ENCODE peak calls at places on chromosomes 3 and 15, in six cellular contexts. S is breast epithelium, H is esophagus squamous epithelium, N is adrenal gland, U is K562, C is HCT116. T is an unnamed sample.

GRCh38 chr3:81394656-81395055 is 366.8 kb downstream of the GBE1 start:
- DNase-seq in S (no peak), H (no peak), N (no peak), U (no peak), C (no peak), T (no peak)

GRCh38 chr15:40336129-40337122 is 4.3 kb downstream of the CCDC9B start:
- DNase-seq in S (no peak), H (no peak), N (no peak), U (peak), C (no peak), T (no peak)

GRCh38 chr3:165522371-165522770 is 314.9 kb downstream of the BCHE start:
- DNase-seq in S (no peak), H (no peak), N (no peak), U (no peak), C (no peak), T (no peak)

GRCh38 chr3:21345577-21345976 is 405.4 kb downstream of the ZNF385D start:
- DNase-seq in S (no peak), H (no peak), N (no peak), U (no peak), C (no peak), T (no peak)

GRCh38 chr3:45950686-45951600 is 7.7 kb downstream of the CXCR6 start:
- DNase-seq in S (no peak), H (no peak), N (no peak), U (no peak), C (no peak), T (no peak)

GRCh38 chr15:64004582-64004981 is 41.7 kb downstream of the DAPK2 start:
- DNase-seq in S (no peak), H (no peak), N (peak), U (peak), C (peak), T (peak)

GRCh38 chr15:23565395-23566069 is at the start of gene MKRN3:
- DNase-seq in S (no peak), H (no peak), N (no peak), U (peak), C (peak), T (peak)

GRCh38 chr15:51227967-51228783 is 110.2 kb downstream of the CYP19A1 start:
- DNase-seq in S (no peak), H (no peak), N (peak), U (peak), C (peak), T (peak)

GRCh38 chr3:124887177-124887995 is at the start of gene ITGB5:
- DNase-seq in S (peak), H (no peak), N (peak), U (peak), C (peak), T (peak)
- TF ChIP-seq POLR2A in S (peak), H (no peak), N (peak), U (peak), C (peak), T (peak)

DNA sequence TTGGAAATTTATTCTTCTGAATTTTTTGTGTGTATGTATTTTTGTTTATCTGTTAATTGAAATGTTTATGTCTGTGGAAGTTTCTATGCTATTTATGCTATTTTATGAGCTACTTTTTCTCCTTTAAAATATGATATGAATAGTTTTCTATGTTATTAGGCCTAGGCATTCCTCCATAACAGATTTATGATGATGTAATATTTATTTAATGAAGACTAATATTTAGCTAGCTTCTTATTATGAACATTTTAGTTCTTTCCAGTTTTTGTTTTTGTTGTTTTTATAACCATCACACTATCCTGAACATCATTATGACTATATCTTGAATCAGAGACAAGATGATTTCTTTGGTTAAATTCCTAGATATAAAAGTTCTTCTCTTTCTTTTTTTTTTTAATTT is 70.7 kb downstream of the P2RY1 start:
- DNase-seq in S (no peak), H (no peak), N (no peak), U (no peak), C (no peak), T (no peak)
- TF ChIP-seq POLR2A in S (no peak), H (no peak), N (no peak), U (no peak), C (no peak), T (no peak)

DNA sequence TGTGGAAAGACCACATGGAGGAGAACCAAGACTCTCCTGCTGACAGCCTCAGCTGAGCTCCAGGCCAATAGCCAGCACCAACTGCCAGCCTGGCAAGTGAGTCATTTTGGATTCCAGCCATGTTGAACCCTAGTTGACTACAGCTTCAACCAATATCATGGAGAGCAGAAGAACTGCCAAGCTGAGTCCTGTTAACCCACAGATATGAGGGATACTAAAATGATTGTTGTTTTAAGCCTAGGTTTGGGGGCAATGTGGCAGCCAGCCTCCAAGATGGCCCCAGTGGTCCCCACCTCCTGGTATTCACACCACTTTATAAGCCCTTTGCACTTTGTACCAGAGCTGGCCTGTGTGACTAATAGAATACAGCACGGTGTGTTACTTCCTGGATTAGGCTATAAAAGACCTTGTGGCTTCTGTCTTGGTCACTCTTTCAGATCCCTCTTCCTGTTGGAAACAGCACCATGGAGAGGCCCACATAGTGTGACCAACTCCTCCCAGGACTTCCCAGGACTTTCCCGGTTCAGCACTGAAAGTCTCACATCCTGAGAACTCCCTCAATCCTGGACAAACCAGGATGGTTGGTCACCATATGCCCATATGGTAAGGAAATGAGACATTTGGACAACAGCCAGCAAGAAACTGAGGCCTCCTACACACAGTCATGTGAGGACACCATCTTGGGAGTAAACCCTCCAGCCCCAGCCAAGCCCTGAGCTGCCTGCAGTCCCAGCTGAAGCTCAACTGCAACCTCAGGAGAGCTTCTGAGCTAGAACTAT is 32.4 kb upstream of the CDV3 start:
- DNase-seq in S (no peak), H (no peak), N (peak), U (no peak), C (peak), T (peak)
- TF ChIP-seq POLR2A in S (no peak), H (no peak), N (no peak), U (no peak), C (no peak), T (no peak)

GRCh38 chr3:50542177-50543034 is 25.1 kb downstream of the C3orf18 start:
- DNase-seq in S (peak), H (no peak), N (peak), U (peak), C (peak), T (peak)

GRCh38 chr3:50539887-50540286 is 27.7 kb downstream of the C3orf18 start:
- DNase-seq in S (peak), H (no peak), N (no peak), U (peak), C (no peak), T (no peak)

GRCh38 chr3:50536471-50537180 is 30.9 kb downstream of the C3orf18 start:
- DNase-seq in S (no peak), H (no peak), N (no peak), U (no peak), C (no peak), T (no peak)

GRCh38 chr3:50537421-50538129 is 30.0 kb downstream of the C3orf18 start:
- DNase-seq in S (no peak), H (no peak), N (no peak), U (peak), C (no peak), T (no peak)

DNA sequence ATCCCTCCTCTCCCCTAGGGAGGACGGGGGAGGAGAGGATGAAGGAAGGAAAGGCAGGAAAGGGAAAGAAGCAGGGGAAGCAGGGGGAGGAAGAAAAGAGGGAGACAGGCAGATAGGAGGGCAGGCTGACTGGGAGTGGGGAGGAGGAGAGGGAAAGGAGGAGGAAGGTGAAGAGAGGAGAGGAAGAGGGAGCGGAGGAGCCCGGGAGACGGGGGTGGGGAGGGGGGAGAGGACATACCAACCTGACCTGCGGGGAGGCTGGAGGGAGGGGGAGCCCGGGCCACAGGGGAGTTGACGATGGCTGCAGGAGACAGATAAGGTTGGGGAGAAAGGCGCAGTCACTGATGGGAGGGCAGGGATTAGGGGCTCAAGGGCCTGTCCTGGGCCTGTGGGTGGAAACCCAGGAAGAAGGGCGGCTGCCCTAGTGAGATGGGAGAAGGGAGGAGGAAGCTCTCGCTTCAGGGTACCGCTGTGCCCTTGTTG is 28.1 kb downstream of the C3orf18 start:
- DNase-seq in S (no peak), H (no peak), N (no peak), U (peak), C (no peak), T (no peak)
- TF ChIP-seq POLR2A in S (no peak), H (no peak), N (no peak), U (no peak), C (no peak), T (no peak)

GRCh38 chr3:107524214-107525100 is 1.7 kb downstream of the BBX start:
- DNase-seq in S (peak), H (peak), N (peak), U (peak), C (no peak), T (peak)

GRCh38 chr3:107522510-107523360 is at the start of gene BBX:
- DNase-seq in S (peak), H (peak), N (peak), U (peak), C (peak), T (peak)

GRCh38 chr3:107523361-107524213 is 825 bp downstream of the BBX start:
- DNase-seq in S (peak), H (peak), N (peak), U (peak), C (no peak), T (peak)

GRCh38 chr3:107525954-107526305 is 3.2 kb downstream of the BBX start:
- DNase-seq in S (no peak), H (no peak), N (no peak), U (no peak), C (no peak), T (no peak)

GRCh38 chr3:107525101-107525953 is 2.6 kb downstream of the BBX start:
- DNase-seq in S (no peak), H (no peak), N (peak), U (peak), C (no peak), T (peak)
- TF ChIP-seq POLR2A in S (no peak), H (no peak), N (no peak), U (peak), C (no peak), T (peak)

DNA sequence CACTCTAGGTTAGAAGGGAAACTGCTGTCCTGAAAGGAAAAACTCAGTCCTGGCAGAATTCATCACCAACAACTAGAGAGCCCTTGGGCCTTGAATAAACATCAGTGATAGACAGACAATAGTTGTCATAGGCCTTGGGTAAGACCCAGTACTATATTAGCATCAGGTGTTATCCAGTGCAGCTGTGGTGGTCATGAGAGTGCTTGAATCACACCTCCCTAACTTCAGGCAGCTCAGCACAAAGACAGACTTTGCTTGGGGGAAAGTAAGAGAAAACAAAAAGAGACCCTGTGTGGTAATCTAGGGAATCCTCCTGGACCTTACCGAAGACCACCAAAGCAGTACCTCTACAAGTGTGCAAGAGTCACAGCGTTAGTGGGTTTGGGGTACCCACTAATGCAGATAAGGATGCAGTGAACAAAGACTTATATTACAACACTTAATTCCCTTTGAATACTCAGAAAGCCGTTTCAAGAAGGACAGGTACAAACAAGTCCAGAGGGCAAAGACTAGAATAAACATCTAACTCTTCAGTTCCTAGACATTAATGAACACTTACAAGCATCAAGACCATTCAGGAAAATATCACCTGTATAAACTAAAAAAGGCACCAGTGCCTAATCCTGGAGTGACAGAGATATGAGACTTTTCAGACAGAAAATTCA is 332.3 kb upstream of the EPHA3 start:
- DNase-seq in S (no peak), H (no peak), N (no peak), U (no peak), C (no peak), T (no peak)
- TF ChIP-seq POLR2A in S (no peak), H (no peak), N (no peak), U (no peak), C (no peak), T (no peak)

T was measured in H54.